ENCODE peak calls at places on chromosomes 7 and 10, in nine cellular contexts. O is CD8-positive, alpha-beta T cell; Q is tibial nerve; I is hepatocyte; Z is vagina; A is spleen; D is heart right ventricle; X is IMR-90; W is fibroblast of lung. L is an unnamed sample.

GRCh38 chr10:117131390-117132327 is 6.4 kb downstream of the VAX1 start:
- DNase-seq in X (no peak), Q (no peak), O (no peak), D (no peak), W (no peak), Z (no peak), I (peak; percentile 69), A (no peak), L (no peak)

GRCh38 chr7:17005277-17005676 is 123.5 kb upstream of the AGR3 start:
- DNase-seq in D (no peak), O (no peak), Z (no peak), W (no peak), X (no peak), A (no peak), I (no peak), Q (no peak), L (no peak)

GRCh38 chr10:34866848-34867247 is 51.8 kb upstream of the PARD3 start:
- DNase-seq in W (no peak), D (no peak), Q (no peak), O (no peak), Z (no peak), A (no peak), I (no peak), X (no peak), L (no peak)

GRCh38 chr10:132849546-132850031 is 63.6 kb upstream of the NKX6-2 start:
- DNase-seq in O (no peak), X (no peak), Z (no peak), I (no peak), D (no peak), Q (no peak), W (no peak), A (peak; percentile 41), L (no peak)

GRCh38 chr10:71426058-71426605 is 29.4 kb downstream of the CDH23 start:
- DNase-seq in W (no peak), X (no peak), I (no peak), Z (no peak), A (peak; percentile 48), O (no peak), D (no peak), Q (no peak), L (no peak)

GRCh38 chr7:18508441-18509427 is 13.2 kb downstream of the HDAC9 start:
- DNase-seq in D (peak; percentile 43), O (no peak), X (peak; percentile 98), I (peak; percentile 34), Q (no peak), A (no peak), Z (no peak), W (peak; percentile 98), L (no peak)

GRCh38 chr7:127396184-127396583 is 3.7 kb upstream of the ZNF800 start:
- DNase-seq in A (no peak), O (no peak), Z (no peak), D (no peak), X (no peak), I (no peak), Q (no peak), W (no peak), L (no peak)

GRCh38 chr7:100568176-100568935 is 5.3 kb downstream of the SAP25 start:
- DNase-seq in Z (no peak), W (no peak), Q (no peak), X (no peak), D (no peak), O (no peak), I (peak; percentile 62), A (peak; percentile 87), L (no peak)

GRCh38 chr7:7857143-7857583 is 111.4 kb upstream of the GLCCI1 start:
- DNase-seq in X (no peak), D (no peak), Z (no peak), A (no peak), Q (no peak), O (no peak), I (no peak), W (no peak), L (no peak)

GRCh38 chr7:30613366-30614325 is 19.0 kb downstream of the GARS1 start:
- DNase-seq in D (no peak), Q (no peak), O (no peak), A (no peak), Z (no peak), I (no peak), W (peak; percentile 47), X (no peak), L (no peak)

GRCh38 chr7:30029696-30030095 is 1.5 kb downstream of the PLEKHA8 start:
- DNase-seq in Z (no peak), O (no peak), A (no peak), X (no peak), W (peak; percentile 21), D (no peak), Q (no peak), I (peak; percentile 17), L (no peak)

GRCh38 chr10:104255244-104255981 is 721 bp downstream of the GSTO1 start:
- DNase-seq in X (peak; percentile 90), Z (no peak), A (no peak), W (peak; percentile 72), Q (peak; percentile 56), O (no peak), D (peak; percentile 26), I (peak; percentile 46), L (no peak)

GRCh38 chr7:119270045-119270464 is 1002.9 kb upstream of the KCND2 start:
- DNase-seq in Q (peak; percentile 18), X (peak; percentile 55), A (peak; percentile 21), D (no peak), W (peak; percentile 55), I (peak; percentile 87), O (no peak), Z (no peak), L (no peak)

GRCh38 chr7:73737491-73738219 is 947 bp downstream of the ABHD11 start:
- DNase-seq in O (no peak), Z (no peak), A (peak; percentile 87), X (no peak), I (no peak), W (no peak), Q (no peak), D (no peak), L (no peak)

GRCh38 chr10:5305374-5305773 is 59.4 kb upstream of the UCN3 start:
- DNase-seq in D (no peak), Z (no peak), X (no peak), Q (no peak), I (no peak), W (no peak), O (no peak), A (no peak), L (no peak)
- TF ChIP-seq CTCF in D (peak; percentile 30), Z (no peak), X (no peak), Q (no peak), I (no peak), W (no peak), O (no peak), A (no peak), L (no peak)

GRCh38 chr7:154757756-154758155 is 245.2 kb downstream of the PAXIP1 start:
- DNase-seq in D (no peak), Z (no peak), X (no peak), O (no peak), W (no peak), I (no peak), A (no peak), Q (no peak), L (no peak)
- H3K9me3 ChIP-seq in D (peaks cover 4% of the 10 kb centered on the region), Z (no peaks in the 10 kb centered on the region), X (peaks cover 49% of the 10 kb centered on the region), O (no peaks in the 10 kb centered on the region), W (no peaks in the 10 kb centered on the region), I (no peaks in the 10 kb centered on the region), A (peaks cover 8% of the 10 kb centered on the region), Q (peaks cover 24% of the 10 kb centered on the region), L (no peaks in the 10 kb centered on the region)

GRCh38 chr7:142513221-142513955 is 235.9 kb upstream of the PRSS1 start:
- DNase-seq in W (no peak), O (no peak), A (no peak), X (no peak), Q (no peak), I (no peak), Z (no peak), D (no peak), L (no peak)

GRCh38 chr7:142506601-142507000 is 242.7 kb upstream of the PRSS1 start:
- DNase-seq in I (no peak), W (no peak), D (no peak), Q (no peak), Z (no peak), A (no peak), X (no peak), O (no peak), L (no peak)

GRCh38 chr7:142511801-142512200 is 237.5 kb upstream of the PRSS1 start:
- DNase-seq in I (no peak), D (no peak), O (no peak), Q (no peak), Z (no peak), X (no peak), A (no peak), W (no peak), L (no peak)

GRCh38 chr7:142507799-142508198 is 241.5 kb upstream of the PRSS1 start:
- DNase-seq in Z (no peak), W (no peak), Q (no peak), A (no peak), D (no peak), X (no peak), I (no peak), O (no peak), L (no peak)

GRCh38 chr7:142508251-142508650 is 241.0 kb upstream of the PRSS1 start:
- DNase-seq in Z (no peak), I (peak; percentile 62), A (no peak), D (no peak), W (no peak), O (no peak), X (no peak), Q (no peak), L (no peak)
- H3K27ac ChIP-seq in Z (no peak overlapping the region), I (peak overlapping the region; percentile 57), A (no peak overlapping the region), D (no peak overlapping the region), W (no peak overlapping the region), O (no peak overlapping the region), X (no peak overlapping the region), Q (no peak overlapping the region), L (no peak overlapping the region)

GRCh38 chr10:80453715-80454525 is at the start of gene TSPAN14:
- DNase-seq in I (peak; percentile 95), D (peak; percentile 83), W (peak; percentile 82), A (peak; percentile 97), O (peak; percentile 61), Z (no peak), Q (peak; percentile 63), X (peak; percentile 79), L (peak; percentile 81)

GRCh38 chr10:80452069-80452468 is 2.0 kb upstream of the TSPAN14 start:
- DNase-seq in I (no peak), O (no peak), D (no peak), W (no peak), X (no peak), A (no peak), Q (no peak), Z (no peak), L (no peak)

GRCh38 chr10:80454526-80455460 is 683 bp downstream of the TSPAN14 start:
- DNase-seq in X (no peak), Z (no peak), I (peak; percentile 67), Q (no peak), W (peak; percentile 42), O (no peak), A (peak; percentile 92), D (peak; percentile 56), L (no peak)

GRCh38 chr10:80452688-80453391 is 1.3 kb upstream of the TSPAN14 start:
- DNase-seq in Z (no peak), I (no peak), Q (no peak), X (no peak), A (no peak), O (no peak), D (no peak), W (no peak), L (no peak)

DNA sequence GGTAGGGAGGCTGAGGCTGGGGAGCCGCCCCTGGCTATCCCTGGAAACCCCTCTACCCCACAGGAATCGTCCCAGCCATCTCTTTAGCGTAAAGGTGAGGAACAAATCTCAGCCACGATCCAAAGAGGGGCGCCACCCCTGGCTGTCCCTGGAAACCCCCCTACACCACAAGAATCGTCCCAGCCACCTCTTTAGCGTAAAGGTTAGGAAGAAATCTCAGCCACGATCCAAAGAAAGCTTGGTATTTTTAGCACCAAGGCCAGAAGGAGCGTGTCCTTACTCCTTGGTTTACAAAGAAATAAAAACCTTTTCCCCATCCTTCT is 757 bp upstream of the TSPAN14 start:
- DNase-seq in Q (no peak), Z (no peak), D (no peak), W (no peak), X (no peak), O (no peak), A (peak; percentile 80), I (no peak), L (no peak)
- TF ChIP-seq CTCF in Q (no peak), Z (no peak), D (no peak), W (no peak), X (no peak), O (no peak), A (no peak), I (no peak), L (no peak)

L was measured in CD4-positive, alpha-beta T cell.